ENCODE peak calls at places on chromosome 6, in five cellular contexts. One of them, this sample, is unnamed. For H3K27me3 and H3K4me1, the result is how much of the 10 kb centered on the place peaks cover.

GRCh38 chr6:94130458-94130857 is 711.1 kb upstream of the EPHA7 start:
- DNase-seq in spleen: no peak
- DNase-seq in Panc1: no peak
- DNase-seq in stomach: no peak
- DNase-seq in suprapubic skin: no peak
- DNase-seq in this sample: no peak

GRCh38 chr6:64694356-64694755 is 1012.7 kb downstream of the EYS start:
- DNase-seq in spleen: no peak
- DNase-seq in Panc1: no peak
- DNase-seq in stomach: no peak
- DNase-seq in suprapubic skin: no peak
- DNase-seq in this sample: no peak

GRCh38 chr6:67431076-67431475 is 1204.0 kb upstream of the ADGRB3 start:
- DNase-seq in spleen: no peak
- DNase-seq in Panc1: no peak
- DNase-seq in stomach: no peak
- DNase-seq in suprapubic skin: no peak
- DNase-seq in this sample: no peak

GRCh38 chr6:77502966-77503365 is 39.7 kb upstream of the HTR1B start:
- DNase-seq in spleen: no peak
- DNase-seq in Panc1: no peak
- DNase-seq in stomach: no peak
- DNase-seq in suprapubic skin: no peak
- DNase-seq in this sample: no peak

GRCh38 chr6:37058084-37058586 is 52.7 kb downstream of the FGD2 start:
- DNase-seq in spleen: no peak
- DNase-seq in Panc1: no peak
- DNase-seq in stomach: no peak
- DNase-seq in suprapubic skin: no peak
- DNase-seq in this sample: no peak

GRCh38 chr6:7196019-7196402 is 88.2 kb downstream of the RREB1 start:
- DNase-seq in spleen: no peak
- DNase-seq in Panc1: no peak
- DNase-seq in stomach: no peak
- DNase-seq in suprapubic skin: no peak
- DNase-seq in this sample: no peak

GRCh38 chr6:126923807-126924206 is 194.7 kb upstream of the RSPO3 start:
- DNase-seq in spleen: no peak
- DNase-seq in Panc1: no peak
- DNase-seq in stomach: no peak
- DNase-seq in suprapubic skin: no peak
- DNase-seq in this sample: no peak

GRCh38 chr6:3340891-3341290 is 82.1 kb downstream of the PSMG4 start:
- DNase-seq in spleen: no peak
- DNase-seq in Panc1: no peak
- DNase-seq in stomach: no peak
- DNase-seq in suprapubic skin: no peak
- DNase-seq in this sample: no peak

GRCh38 chr6:85792278-85792677 is 149.6 kb upstream of the SYNCRIP start:
- DNase-seq in spleen: no peak
- DNase-seq in Panc1: no peak
- DNase-seq in stomach: no peak
- DNase-seq in suprapubic skin: no peak
- DNase-seq in this sample: no peak

GRCh38 chr6:36964349-36964748 is 9.8 kb downstream of the PI16 start:
- DNase-seq in spleen: peak
- DNase-seq in Panc1: no peak
- DNase-seq in stomach: no peak
- DNase-seq in suprapubic skin: no peak
- DNase-seq in this sample: no peak

GRCh38 chr6:128882991-128883571 is at the start of gene LAMA2:
- DNase-seq in spleen: peak
- DNase-seq in Panc1: no peak
- DNase-seq in stomach: peak
- DNase-seq in suprapubic skin: peak
- DNase-seq in this sample: peak

GRCh38 chr6:169752074-169752623 is 727 bp downstream of the ERMARD start:
- DNase-seq in spleen: no peak
- DNase-seq in Panc1: no peak
- DNase-seq in stomach: no peak
- DNase-seq in suprapubic skin: no peak
- DNase-seq in this sample: no peak

GRCh38 chr6:147063469-147064031 is 140.7 kb upstream of the STXBP5 start:
- DNase-seq in spleen: no peak
- DNase-seq in Panc1: no peak
- DNase-seq in stomach: no peak
- DNase-seq in suprapubic skin: no peak
- DNase-seq in this sample: no peak

GRCh38 chr6:7669742-7670141 is 56.2 kb upstream of the BMP6 start:
- DNase-seq in spleen: no peak
- DNase-seq in Panc1: no peak
- DNase-seq in stomach: no peak
- DNase-seq in suprapubic skin: no peak
- DNase-seq in this sample: no peak

GRCh38 chr6:141963543-141964295 is 169.0 kb upstream of the GJE1 start:
- DNase-seq in spleen: no peak
- DNase-seq in Panc1: no peak
- DNase-seq in stomach: no peak
- DNase-seq in suprapubic skin: no peak
- DNase-seq in this sample: no peak

GRCh38 chr6:135243871-135244796 is 63.0 kb downstream of the MYB start:
- DNase-seq in spleen: no peak
- DNase-seq in Panc1: no peak
- DNase-seq in stomach: no peak
- DNase-seq in suprapubic skin: no peak
- DNase-seq in this sample: no peak

GRCh38 chr6:163260111-163260895 is 154.2 kb upstream of the QKI start:
- DNase-seq in spleen: no peak
- DNase-seq in Panc1: no peak
- DNase-seq in stomach: no peak
- DNase-seq in suprapubic skin: no peak
- DNase-seq in this sample: no peak

GRCh38 chr6:36735110-36735971 is 37.7 kb downstream of the RAB44 start:
- DNase-seq in spleen: peak
- DNase-seq in Panc1: no peak
- DNase-seq in stomach: peak
- DNase-seq in suprapubic skin: peak
- DNase-seq in this sample: no peak

GRCh38 chr6:36121752-36122494 is 8.4 kb upstream of the MAPK13 start:
- DNase-seq in spleen: peak
- DNase-seq in Panc1: no peak
- DNase-seq in stomach: no peak
- DNase-seq in suprapubic skin: no peak
- DNase-seq in this sample: no peak

GRCh38 chr6:19753822-19754221 is 83.3 kb upstream of the ID4 start:
- DNase-seq in spleen: no peak
- DNase-seq in Panc1: no peak
- DNase-seq in stomach: no peak
- DNase-seq in suprapubic skin: no peak
- DNase-seq in this sample: no peak

GRCh38 chr6:42396720-42397119 is 55.0 kb downstream of the TRERF1 start:
- DNase-seq in spleen: no peak
- DNase-seq in Panc1: no peak
- DNase-seq in stomach: no peak
- DNase-seq in suprapubic skin: no peak
- DNase-seq in this sample: no peak

GRCh38 chr6:156589281-156589680 is 187.9 kb upstream of the ARID1B start:
- DNase-seq in spleen: no peak
- DNase-seq in Panc1: no peak
- DNase-seq in stomach: no peak
- DNase-seq in suprapubic skin: no peak
- DNase-seq in this sample: no peak

GRCh38 chr6:101199441-101199840 is 194.1 kb upstream of the GRIK2 start:
- DNase-seq in spleen: no peak
- DNase-seq in Panc1: no peak
- DNase-seq in stomach: no peak
- DNase-seq in suprapubic skin: no peak
- DNase-seq in this sample: no peak

GRCh38 chr6:44556046-44556445 is 168.5 kb downstream of the CDC5L start:
- DNase-seq in spleen: no peak
- DNase-seq in Panc1: no peak
- DNase-seq in stomach: peak
- DNase-seq in suprapubic skin: no peak
- DNase-seq in this sample: no peak

GRCh38 chr6:112574190-112574589 is 227.1 kb downstream of the RFPL4B start:
- DNase-seq in spleen: no peak
- DNase-seq in Panc1: no peak
- DNase-seq in stomach: no peak
- DNase-seq in suprapubic skin: no peak
- DNase-seq in this sample: no peak

GRCh38 chr6:112680076-112680475 is 332.9 kb downstream of the RFPL4B start:
- DNase-seq in spleen: no peak
- DNase-seq in Panc1: no peak
- DNase-seq in stomach: no peak
- DNase-seq in suprapubic skin: no peak
- DNase-seq in this sample: no peak

GRCh38 chr6:78487401-78487800 is 379.9 kb upstream of the IRAK1BP1 start:
- DNase-seq in spleen: no peak
- DNase-seq in Panc1: no peak
- DNase-seq in stomach: no peak
- DNase-seq in suprapubic skin: no peak
- DNase-seq in this sample: no peak

GRCh38 chr6:31441368-31442267 is 38.2 kb downstream of the MICA start:
- DNase-seq in spleen: peak
- DNase-seq in Panc1: peak
- DNase-seq in stomach: peak
- DNase-seq in suprapubic skin: peak
- DNase-seq in this sample: peak

GRCh38 chr6:17042422-17043147 is 59.3 kb upstream of the STMND1 start:
- DNase-seq in spleen: no peak
- DNase-seq in Panc1: no peak
- DNase-seq in stomach: no peak
- DNase-seq in suprapubic skin: no peak
- DNase-seq in this sample: no peak

DNA sequence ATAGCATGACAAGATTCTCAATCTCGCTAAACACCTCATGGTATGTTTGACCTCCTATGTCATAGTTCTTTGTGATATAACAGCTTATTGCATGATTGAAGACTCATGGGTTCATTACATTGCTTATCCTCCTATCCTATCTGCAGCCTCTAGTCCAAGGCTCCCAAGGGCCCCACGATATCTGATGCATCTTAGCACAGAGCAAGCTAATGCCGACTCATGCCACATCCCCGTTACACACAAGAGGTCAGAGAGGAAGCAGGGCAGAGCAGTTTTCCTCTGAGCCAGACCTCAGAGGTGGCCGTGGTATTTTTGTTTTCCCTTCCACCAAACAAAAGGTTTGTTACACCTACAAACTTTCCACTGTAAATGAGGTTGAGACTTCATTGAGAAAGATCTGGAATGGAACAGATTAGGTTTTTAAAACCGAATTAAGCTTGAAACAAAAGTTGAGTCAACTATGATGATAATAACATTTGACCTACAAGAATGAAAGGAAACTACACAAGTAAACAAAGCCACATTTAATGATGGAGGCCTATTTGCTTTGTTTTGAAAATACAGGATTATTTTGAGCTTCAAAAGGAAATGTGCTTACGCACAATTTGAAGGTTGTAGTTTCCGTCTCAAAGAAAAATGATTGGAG is 133.9 kb upstream of the MYLIP start:
- DNase-seq in spleen: no peak
- DNase-seq in Panc1: no peak
- DNase-seq in stomach: no peak
- DNase-seq in suprapubic skin: no peak
- DNase-seq in this sample: no peak
- H3K27me3 ChIP-seq in spleen: under half
- H3K27me3 ChIP-seq in Panc1: under half
- H3K27me3 ChIP-seq in stomach: under half
- H3K27me3 ChIP-seq in suprapubic skin: under half
- H3K27me3 ChIP-seq in this sample: under half

GRCh38 chr6:54072708-54073313 is 38.4 kb upstream of the MLIP start:
- DNase-seq in spleen: no peak
- DNase-seq in Panc1: no peak
- DNase-seq in stomach: no peak
- DNase-seq in suprapubic skin: no peak
- DNase-seq in this sample: no peak
- H3K4me1 ChIP-seq in spleen: under half
- H3K4me1 ChIP-seq in Panc1: under half
- H3K4me1 ChIP-seq in stomach: under half
- H3K4me1 ChIP-seq in suprapubic skin: under half
- H3K4me1 ChIP-seq in this sample: under half

DNA sequence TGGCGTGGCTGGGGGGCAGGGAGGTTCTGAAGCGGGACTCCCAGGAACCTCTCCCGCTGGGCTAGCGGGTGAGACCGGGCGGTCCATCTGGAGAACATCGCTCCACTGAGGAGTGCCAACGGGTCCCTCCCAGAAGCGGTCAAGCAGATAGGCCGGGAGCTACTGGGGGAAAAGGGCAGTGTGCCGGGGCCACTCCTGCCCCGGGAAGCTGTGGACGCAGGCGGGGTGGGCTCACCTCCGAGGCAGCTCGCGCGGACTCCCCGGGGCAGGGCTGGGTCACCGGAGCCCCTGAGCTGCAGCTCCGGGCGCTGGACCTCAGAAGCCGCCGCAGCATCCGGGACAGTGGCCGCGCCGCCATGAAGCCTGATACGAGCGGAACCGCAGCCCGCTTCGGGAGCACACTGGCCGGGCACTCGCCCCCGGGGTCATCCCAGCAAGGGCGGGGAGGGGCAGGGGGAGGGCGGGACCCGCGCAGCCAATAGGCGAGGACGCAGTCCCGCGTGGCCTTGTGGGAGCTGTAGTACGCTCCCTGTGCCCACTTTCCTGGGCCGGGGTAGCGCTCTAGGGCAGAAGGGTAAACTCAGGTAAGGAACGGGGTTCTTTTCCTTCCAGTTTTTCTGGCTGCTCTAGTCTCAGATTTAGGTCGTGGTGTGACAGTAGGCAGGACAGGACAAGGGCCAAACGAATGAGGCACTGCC is at the start of gene MOCS1:
- DNase-seq in spleen: peak
- DNase-seq in Panc1: no peak
- DNase-seq in stomach: peak
- DNase-seq in suprapubic skin: peak
- DNase-seq in this sample: peak
- TF ChIP-seq POLR2AphosphoS5 in spleen: peak
- TF ChIP-seq POLR2AphosphoS5 in Panc1: no peak
- TF ChIP-seq POLR2AphosphoS5 in stomach: peak
- TF ChIP-seq POLR2AphosphoS5 in suprapubic skin: no peak
- TF ChIP-seq POLR2AphosphoS5 in this sample: peak

DNA sequence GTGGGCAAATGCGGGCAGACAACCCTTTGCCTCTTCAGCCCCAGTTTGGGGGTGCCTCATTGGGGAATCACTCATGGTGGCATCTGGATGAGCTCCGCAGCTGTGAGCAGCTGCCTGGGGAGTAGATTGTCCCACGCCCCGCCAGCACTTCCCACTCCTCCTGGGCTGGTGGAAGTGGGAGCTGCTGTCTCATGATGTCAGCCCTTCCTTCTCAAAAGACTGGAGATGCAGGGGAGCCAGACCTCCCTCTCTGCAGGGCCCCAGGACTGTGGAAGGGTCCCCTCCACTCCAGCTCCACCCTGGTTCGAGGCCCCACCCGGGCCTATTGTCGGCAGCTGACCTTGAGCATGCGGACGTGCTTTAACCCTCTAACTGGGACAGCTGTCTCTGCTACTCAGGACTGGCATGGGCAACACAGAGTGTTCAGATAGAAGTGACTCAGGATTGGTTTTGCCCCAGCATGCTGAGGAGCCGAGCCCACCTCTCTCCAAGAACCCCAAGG is 2.0 kb downstream of the UNC93A start:
- DNase-seq in spleen: no peak
- DNase-seq in Panc1: no peak
- DNase-seq in stomach: no peak
- DNase-seq in suprapubic skin: no peak
- DNase-seq in this sample: no peak
- H3K27me3 ChIP-seq in spleen: under half
- H3K27me3 ChIP-seq in Panc1: under half
- H3K27me3 ChIP-seq in stomach: under half
- H3K27me3 ChIP-seq in suprapubic skin: under half
- H3K27me3 ChIP-seq in this sample: under half

GRCh38 chr6:168207421-168208175 is 112.0 kb downstream of the DACT2 start:
- DNase-seq in spleen: no peak
- DNase-seq in Panc1: no peak
- DNase-seq in stomach: no peak
- DNase-seq in suprapubic skin: no peak
- DNase-seq in this sample: no peak
- H3K4me1 ChIP-seq in spleen: under half
- H3K4me1 ChIP-seq in Panc1: under half
- H3K4me1 ChIP-seq in stomach: under half
- H3K4me1 ChIP-seq in suprapubic skin: under half
- H3K4me1 ChIP-seq in this sample: under half

This sample was measured in breast epithelium.